ENCODE peak calls at places on chromosomes 16 and 17, in seven cellular contexts. Y is NCI-H146; E is ecto neural progenitor cell; I is stimulated activated naive CD4-positive, alpha-beta T cell; F is stimulated activated CD8-positive, alpha-beta memory T cell treated with anti-CD3 and anti-CD28 coated beads, Interleukin-15, amount 100 ng/mL, for 24 hours; O is HS-5; W is activated CD4-positive, alpha-beta T cell treated with anti-CD3 and anti-CD28 coated beads, Interleukin-2, amount 50 U/mL, for 4 hours. U is an unnamed sample.

GRCh38 chr17:57976594-57976993 is 11.5 kb downstream of the VEZF1 start:
- DNase-seq in Y (no peak), E (no peak), I (no peak), F (no peak), O (no peak), W (no peak), U (no peak)

GRCh38 chr16:69166946-69167930 is 19.7 kb upstream of the SNTB2 start:
- DNase-seq in Y (no peak), E (no peak), I (no peak), F (no peak), O (peak; percentile 24), W (no peak), U (no peak)

GRCh38 chr17:48615963-48616718 is 1.0 kb upstream of the HOXB8 start:
- DNase-seq in Y (no peak), E (no peak), I (no peak), F (no peak), O (no peak), W (no peak), U (no peak)

GRCh38 chr16:1902547-1903219 is 15.5 kb downstream of the HS3ST6 start:
- DNase-seq in Y (no peak), E (no peak), I (no peak), F (no peak), O (no peak), W (no peak), U (no peak)

GRCh38 chr16:8099586-8099985 is 490.7 kb downstream of the TMEM114 start:
- DNase-seq in Y (no peak), E (no peak), I (no peak), F (no peak), O (no peak), W (no peak), U (no peak)

GRCh38 chr17:16948587-16949376 is 23.1 kb downstream of the TNFRSF13B start:
- DNase-seq in Y (no peak), E (peak; percentile 26), I (no peak), F (no peak), O (no peak), W (no peak), U (no peak)

GRCh38 chr17:71899317-71899716 is 221.5 kb upstream of the SOX9 start:
- DNase-seq in Y (no peak), E (no peak), I (no peak), F (no peak), O (peak; percentile 52), W (no peak), U (no peak)

GRCh38 chr17:68612228-68612922 is 11.2 kb upstream of the FAM20A start:
- DNase-seq in Y (no peak), E (no peak), I (no peak), F (no peak), O (no peak), W (no peak), U (no peak)

GRCh38 chr17:4947411-4948165 is 742 bp downstream of the PFN1 start:
- DNase-seq in Y (peak; percentile 50), E (peak; percentile 81), I (peak; percentile 57), F (peak; percentile 53), O (no peak), W (peak; percentile 51), U (peak; percentile 32)

GRCh38 chr17:17343896-17344506 is 40.8 kb downstream of the NT5M start:
- DNase-seq in Y (no peak), E (peak; percentile 46), I (no peak), F (no peak), O (no peak), W (no peak), U (no peak)

GRCh38 chr16:12801511-12802042 is 2.1 kb downstream of the CPPED1 start:
- DNase-seq in Y (no peak), E (no peak), I (no peak), F (no peak), O (peak; percentile 80), W (no peak), U (no peak)

GRCh38 chr16:64051826-64052225 is 1070.0 kb downstream of the CDH11 start:
- DNase-seq in Y (peak; percentile 11), E (no peak), I (no peak), F (no peak), O (peak; percentile 5), W (no peak), U (no peak)

GRCh38 chr16:627458-628239 is 3.1 kb upstream of the WFIKKN1 start:
- DNase-seq in Y (no peak), E (no peak), I (no peak), F (no peak), O (no peak), W (no peak), U (no peak)

GRCh38 chr16:67284699-67285646 is 5.6 kb downstream of the PLEKHG4 start:
- DNase-seq in Y (peak; percentile 87), E (peak; percentile 75), I (no peak), F (no peak), O (no peak), W (no peak), U (peak; percentile 29)

GRCh38 chr16:72923757-72924156 is 124.2 kb downstream of the ZFHX3 start:
- DNase-seq in Y (no peak), E (no peak), I (no peak), F (no peak), O (no peak), W (no peak), U (no peak)

GRCh38 chr17:59069856-59070255 is 36.8 kb downstream of the TRIM37 start:
- DNase-seq in Y (no peak), E (no peak), I (no peak), F (no peak), O (no peak), W (no peak), U (no peak)

GRCh38 chr16:58843675-58844074 is 109.6 kb upstream of the GOT2 start:
- DNase-seq in Y (no peak), E (no peak), I (no peak), F (no peak), O (no peak), W (no peak), U (no peak)

GRCh38 chr17:29566473-29567361 is at the start of gene ABHD15:
- DNase-seq in Y (peak; percentile 79), E (peak; percentile 82), I (peak; percentile 47), F (no peak), O (no peak), W (peak; percentile 36), U (peak; percentile 60)

GRCh38 chr17:40361925-40362695 is 2.4 kb downstream of the GJD3 start:
- DNase-seq in Y (peak; percentile 51), E (no peak), I (no peak), F (no peak), O (no peak), W (no peak), U (no peak)

GRCh38 chr16:67415872-67416793 is at the start of gene ZDHHC1:
- DNase-seq in Y (peak; percentile 51), E (peak; percentile 89), I (no peak), F (peak; percentile 32), O (no peak), W (no peak), U (peak; percentile 45)

GRCh38 chr17:78407387-78407990 is 29.0 kb downstream of the PGS1 start:
- DNase-seq in Y (no peak), E (no peak), I (no peak), F (no peak), O (no peak), W (no peak), U (no peak)

GRCh38 chr17:57045868-57046671 is 39.0 kb upstream of the AKAP1 start:
- DNase-seq in Y (no peak), E (no peak), I (no peak), F (no peak), O (no peak), W (peak; percentile 8), U (no peak)

GRCh38 chr16:27951752-27952151 is 111.8 kb downstream of the GSG1L start:
- DNase-seq in Y (no peak), E (no peak), I (no peak), F (no peak), O (peak; percentile 8), W (no peak), U (no peak)

GRCh38 chr17:77802811-77803220 is 155.7 kb upstream of the TNRC6C start:
- DNase-seq in Y (peak; percentile 31), E (peak; percentile 81), I (no peak), F (no peak), O (no peak), W (no peak), U (no peak)

GRCh38 chr17:77875881-77876509 is 82.5 kb upstream of the TNRC6C start:
- DNase-seq in Y (no peak), E (no peak), I (no peak), F (no peak), O (no peak), W (no peak), U (no peak)

GRCh38 chr17:7711356-7711755 is 6.2 kb upstream of the DNAH2 start:
- DNase-seq in Y (no peak), E (no peak), I (no peak), F (no peak), O (no peak), W (no peak), U (no peak)

GRCh38 chr17:41492351-41492750 is 2.6 kb upstream of the KRT36 start:
- DNase-seq in Y (no peak), E (no peak), I (no peak), F (no peak), O (no peak), W (no peak), U (no peak)

GRCh38 chr17:36939944-36940312 is 2.7 kb downstream of the LHX1 start:
- DNase-seq in Y (no peak), E (no peak), I (no peak), F (no peak), O (no peak), W (no peak), U (no peak)

GRCh38 chr17:43449470-43450202 is 34.1 kb upstream of the DHX8 start:
- DNase-seq in Y (no peak), E (no peak), I (no peak), F (no peak), O (no peak), W (no peak), U (no peak)

GRCh38 chr17:63571632-63572310 is 21.5 kb downstream of the DCAF7 start:
- DNase-seq in Y (no peak), E (no peak), I (no peak), F (no peak), O (peak; percentile 63), W (no peak), U (no peak)

GRCh38 chr16:2964416-2965223 is 545 bp downstream of the KREMEN2 start:
- DNase-seq in Y (peak; percentile 94), E (peak; percentile 93), I (peak; percentile 21), F (no peak), O (no peak), W (peak; percentile 38), U (no peak)

GRCh38 chr17:16980061-16980460 is 8.1 kb upstream of the TNFRSF13B start:
- DNase-seq in Y (no peak), E (no peak), I (no peak), F (no peak), O (no peak), W (no peak), U (no peak)

GRCh38 chr17:42016411-42016831 is 818 bp downstream of the DNAJC7 start:
- DNase-seq in Y (no peak), E (no peak), I (no peak), F (no peak), O (no peak), W (no peak), U (no peak)

GRCh38 chr16:14489460-14489859 is 140.6 kb downstream of the PARN start:
- DNase-seq in Y (no peak), E (no peak), I (no peak), F (no peak), O (no peak), W (no peak), U (no peak)

GRCh38 chr16:49492896-49493620 is 119.5 kb downstream of the C16orf78 start:
- DNase-seq in Y (no peak), E (no peak), I (no peak), F (no peak), O (no peak), W (no peak), U (no peak)

GRCh38 chr17:51607512-51607911 is 347.2 kb downstream of the UTP18 start:
- DNase-seq in Y (no peak), E (peak; percentile 56), I (no peak), F (no peak), O (no peak), W (no peak), U (no peak)